ENCODE peak calls at places on chromosomes 13 and 19, in ten cellular contexts. One of them, this sample, is unnamed. For H3K36me3, the result is how much of the 10 kb centered on the place peaks cover.

GRCh38 chr19:1627194-1627593 is 21.9 kb upstream of the UQCR11 start:
- DNase-seq in aorta: no peak
- DNase-seq in sigmoid colon: no peak
- DNase-seq in CD8-positive, alpha-beta memory T cell: no peak
- DNase-seq in psoas muscle: peak
- DNase-seq in neuronal stem cell: no peak
- DNase-seq in tibial nerve: no peak
- DNase-seq in adrenal gland: no peak
- DNase-seq in CD8-positive, alpha-beta T cell: no peak
- DNase-seq in ascending aorta: no peak
- DNase-seq in this sample: no peak

GRCh38 chr13:36057041-36057440 is 74.1 kb downstream of the DCLK1 start:
- DNase-seq in aorta: no peak
- DNase-seq in sigmoid colon: no peak
- DNase-seq in CD8-positive, alpha-beta memory T cell: no peak
- DNase-seq in psoas muscle: no peak
- DNase-seq in neuronal stem cell: no peak
- DNase-seq in tibial nerve: no peak
- DNase-seq in adrenal gland: no peak
- DNase-seq in CD8-positive, alpha-beta T cell: no peak
- DNase-seq in ascending aorta: no peak
- DNase-seq in this sample: no peak

GRCh38 chr19:46962030-46962570 is 57.5 kb upstream of the NPAS1 start:
- DNase-seq in aorta: peak
- DNase-seq in sigmoid colon: no peak
- DNase-seq in CD8-positive, alpha-beta memory T cell: no peak
- DNase-seq in psoas muscle: no peak
- DNase-seq in neuronal stem cell: no peak
- DNase-seq in tibial nerve: no peak
- DNase-seq in adrenal gland: no peak
- DNase-seq in CD8-positive, alpha-beta T cell: no peak
- DNase-seq in ascending aorta: no peak
- DNase-seq in this sample: no peak

GRCh38 chr13:109517516-109517915 is 268.9 kb downstream of the IRS2 start:
- DNase-seq in aorta: no peak
- DNase-seq in sigmoid colon: no peak
- DNase-seq in CD8-positive, alpha-beta memory T cell: no peak
- DNase-seq in psoas muscle: no peak
- DNase-seq in neuronal stem cell: no peak
- DNase-seq in tibial nerve: no peak
- DNase-seq in adrenal gland: no peak
- DNase-seq in CD8-positive, alpha-beta T cell: no peak
- DNase-seq in ascending aorta: no peak
- DNase-seq in this sample: no peak

GRCh38 chr19:7554990-7555864 is 19.7 kb downstream of the PNPLA6 start:
- DNase-seq in aorta: peak
- DNase-seq in sigmoid colon: no peak
- DNase-seq in CD8-positive, alpha-beta memory T cell: no peak
- DNase-seq in psoas muscle: peak
- DNase-seq in neuronal stem cell: no peak
- DNase-seq in tibial nerve: no peak
- DNase-seq in adrenal gland: no peak
- DNase-seq in CD8-positive, alpha-beta T cell: no peak
- DNase-seq in ascending aorta: no peak
- DNase-seq in this sample: no peak

GRCh38 chr19:29671393-29672076 is 6.3 kb downstream of the PLEKHF1 start:
- DNase-seq in aorta: peak
- DNase-seq in sigmoid colon: peak
- DNase-seq in CD8-positive, alpha-beta memory T cell: peak
- DNase-seq in psoas muscle: peak
- DNase-seq in neuronal stem cell: no peak
- DNase-seq in tibial nerve: no peak
- DNase-seq in adrenal gland: no peak
- DNase-seq in CD8-positive, alpha-beta T cell: peak
- DNase-seq in ascending aorta: no peak
- DNase-seq in this sample: peak

GRCh38 chr19:46383846-46384245 is 29.5 kb downstream of the CCDC8 start:
- DNase-seq in aorta: no peak
- DNase-seq in sigmoid colon: peak
- DNase-seq in CD8-positive, alpha-beta memory T cell: no peak
- DNase-seq in psoas muscle: no peak
- DNase-seq in neuronal stem cell: no peak
- DNase-seq in tibial nerve: no peak
- DNase-seq in adrenal gland: peak
- DNase-seq in CD8-positive, alpha-beta T cell: no peak
- DNase-seq in ascending aorta: no peak
- DNase-seq in this sample: no peak

GRCh38 chr13:95075506-95075905 is 225.7 kb downstream of the ABCC4 start:
- DNase-seq in aorta: no peak
- DNase-seq in sigmoid colon: no peak
- DNase-seq in CD8-positive, alpha-beta memory T cell: no peak
- DNase-seq in psoas muscle: no peak
- DNase-seq in neuronal stem cell: no peak
- DNase-seq in tibial nerve: no peak
- DNase-seq in adrenal gland: no peak
- DNase-seq in CD8-positive, alpha-beta T cell: no peak
- DNase-seq in ascending aorta: no peak
- DNase-seq in this sample: no peak

GRCh38 chr13:27954406-27954851 is 14.7 kb downstream of the CDX2 start:
- DNase-seq in aorta: no peak
- DNase-seq in sigmoid colon: no peak
- DNase-seq in CD8-positive, alpha-beta memory T cell: no peak
- DNase-seq in psoas muscle: no peak
- DNase-seq in neuronal stem cell: no peak
- DNase-seq in tibial nerve: no peak
- DNase-seq in adrenal gland: peak
- DNase-seq in CD8-positive, alpha-beta T cell: no peak
- DNase-seq in ascending aorta: no peak
- DNase-seq in this sample: no peak

GRCh38 chr19:13086341-13086740 is 16.3 kb downstream of the LYL1 start:
- DNase-seq in aorta: no peak
- DNase-seq in sigmoid colon: no peak
- DNase-seq in CD8-positive, alpha-beta memory T cell: no peak
- DNase-seq in psoas muscle: no peak
- DNase-seq in neuronal stem cell: no peak
- DNase-seq in tibial nerve: no peak
- DNase-seq in adrenal gland: no peak
- DNase-seq in CD8-positive, alpha-beta T cell: no peak
- DNase-seq in ascending aorta: no peak
- DNase-seq in this sample: no peak

GRCh38 chr19:18776736-18777135 is 14.4 kb downstream of the COMP start:
- DNase-seq in aorta: no peak
- DNase-seq in sigmoid colon: no peak
- DNase-seq in CD8-positive, alpha-beta memory T cell: no peak
- DNase-seq in psoas muscle: peak
- DNase-seq in neuronal stem cell: no peak
- DNase-seq in tibial nerve: no peak
- DNase-seq in adrenal gland: no peak
- DNase-seq in CD8-positive, alpha-beta T cell: no peak
- DNase-seq in ascending aorta: no peak
- DNase-seq in this sample: no peak

GRCh38 chr13:79646880-79647279 is 165.9 kb downstream of the NDFIP2 start:
- DNase-seq in aorta: no peak
- DNase-seq in sigmoid colon: no peak
- DNase-seq in CD8-positive, alpha-beta memory T cell: no peak
- DNase-seq in psoas muscle: no peak
- DNase-seq in neuronal stem cell: no peak
- DNase-seq in tibial nerve: no peak
- DNase-seq in adrenal gland: no peak
- DNase-seq in CD8-positive, alpha-beta T cell: no peak
- DNase-seq in ascending aorta: no peak
- DNase-seq in this sample: no peak

GRCh38 chr13:109768616-109769015 is 17.8 kb downstream of the IRS2 start:
- DNase-seq in aorta: no peak
- DNase-seq in sigmoid colon: no peak
- DNase-seq in CD8-positive, alpha-beta memory T cell: no peak
- DNase-seq in psoas muscle: no peak
- DNase-seq in neuronal stem cell: no peak
- DNase-seq in tibial nerve: no peak
- DNase-seq in adrenal gland: no peak
- DNase-seq in CD8-positive, alpha-beta T cell: no peak
- DNase-seq in ascending aorta: no peak
- DNase-seq in this sample: no peak

GRCh38 chr13:79155883-79156282 is 250.2 kb downstream of the RBM26 start:
- DNase-seq in aorta: no peak
- DNase-seq in sigmoid colon: no peak
- DNase-seq in CD8-positive, alpha-beta memory T cell: no peak
- DNase-seq in psoas muscle: no peak
- DNase-seq in neuronal stem cell: no peak
- DNase-seq in tibial nerve: no peak
- DNase-seq in adrenal gland: no peak
- DNase-seq in CD8-positive, alpha-beta T cell: no peak
- DNase-seq in ascending aorta: no peak
- DNase-seq in this sample: no peak

GRCh38 chr13:110183925-110184324 is 123.0 kb downstream of the COL4A1 start:
- DNase-seq in aorta: no peak
- DNase-seq in sigmoid colon: peak
- DNase-seq in CD8-positive, alpha-beta memory T cell: no peak
- DNase-seq in psoas muscle: no peak
- DNase-seq in neuronal stem cell: no peak
- DNase-seq in tibial nerve: no peak
- DNase-seq in adrenal gland: no peak
- DNase-seq in CD8-positive, alpha-beta T cell: no peak
- DNase-seq in ascending aorta: no peak
- DNase-seq in this sample: no peak

GRCh38 chr19:51440052-51440451 is 18.2 kb downstream of the SIGLEC8 start:
- DNase-seq in aorta: no peak
- DNase-seq in sigmoid colon: no peak
- DNase-seq in CD8-positive, alpha-beta memory T cell: no peak
- DNase-seq in psoas muscle: no peak
- DNase-seq in neuronal stem cell: no peak
- DNase-seq in tibial nerve: no peak
- DNase-seq in adrenal gland: no peak
- DNase-seq in CD8-positive, alpha-beta T cell: no peak
- DNase-seq in ascending aorta: no peak
- DNase-seq in this sample: no peak
- H3K4me3 ChIP-seq in aorta: no peak
- H3K4me3 ChIP-seq in sigmoid colon: no peak
- H3K4me3 ChIP-seq in CD8-positive, alpha-beta memory T cell: no peak
- H3K4me3 ChIP-seq in psoas muscle: no peak
- H3K4me3 ChIP-seq in neuronal stem cell: no peak
- H3K4me3 ChIP-seq in tibial nerve: no peak
- H3K4me3 ChIP-seq in adrenal gland: no peak
- H3K4me3 ChIP-seq in CD8-positive, alpha-beta T cell: no peak
- H3K4me3 ChIP-seq in ascending aorta: no peak
- H3K4me3 ChIP-seq in this sample: no peak

DNA sequence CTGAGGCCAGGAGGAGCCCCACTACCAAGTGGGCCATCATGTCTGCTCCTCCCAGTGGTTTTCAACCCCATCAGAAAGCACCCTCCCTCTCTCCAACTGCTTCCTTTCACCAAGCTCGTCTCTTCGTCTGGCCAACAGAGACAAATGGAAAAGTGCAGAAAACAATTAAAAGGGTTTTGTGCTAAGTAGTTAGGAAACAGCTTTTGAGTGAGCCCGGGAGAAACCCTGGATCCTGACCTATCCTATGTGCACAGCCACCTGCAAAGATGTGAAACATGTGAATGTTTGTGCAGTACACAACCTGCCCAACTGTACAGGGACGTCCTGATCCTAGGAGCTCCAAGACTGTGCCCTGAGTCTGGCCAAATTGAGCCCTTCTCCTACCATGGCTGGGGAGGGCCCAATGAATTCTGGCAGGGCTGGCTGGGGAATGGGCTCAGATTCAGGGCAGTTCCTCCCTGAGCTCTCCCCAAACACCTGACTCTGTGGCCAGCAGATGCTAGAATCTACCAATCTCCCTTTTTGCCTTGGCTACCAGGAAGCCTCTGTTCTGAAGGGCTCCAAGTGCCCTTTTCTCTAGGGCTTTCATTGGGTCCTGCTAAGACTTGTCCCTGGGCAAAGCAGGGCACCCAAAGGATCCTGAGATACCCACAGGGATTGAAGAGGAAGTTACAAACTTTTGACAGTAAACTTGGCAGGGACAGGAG is 7.9 kb downstream of the TLE5 start:
- DNase-seq in aorta: peak
- DNase-seq in sigmoid colon: no peak
- DNase-seq in CD8-positive, alpha-beta memory T cell: no peak
- DNase-seq in psoas muscle: no peak
- DNase-seq in neuronal stem cell: no peak
- DNase-seq in tibial nerve: no peak
- DNase-seq in adrenal gland: no peak
- DNase-seq in CD8-positive, alpha-beta T cell: no peak
- DNase-seq in ascending aorta: no peak
- DNase-seq in this sample: no peak
- H3K36me3 ChIP-seq in aorta: under half
- H3K36me3 ChIP-seq in sigmoid colon: under half
- H3K36me3 ChIP-seq in CD8-positive, alpha-beta memory T cell: under half
- H3K36me3 ChIP-seq in psoas muscle: under half
- H3K36me3 ChIP-seq in neuronal stem cell: under half
- H3K36me3 ChIP-seq in tibial nerve: under half
- H3K36me3 ChIP-seq in adrenal gland: half or more
- H3K36me3 ChIP-seq in CD8-positive, alpha-beta T cell: under half
- H3K36me3 ChIP-seq in ascending aorta: under half
- H3K36me3 ChIP-seq in this sample: under half

GRCh38 chr13:98450495-98451167 is 126.3 kb downstream of the STK24 start:
- DNase-seq in aorta: no peak
- DNase-seq in sigmoid colon: peak
- DNase-seq in CD8-positive, alpha-beta memory T cell: peak
- DNase-seq in psoas muscle: peak
- DNase-seq in neuronal stem cell: no peak
- DNase-seq in tibial nerve: no peak
- DNase-seq in adrenal gland: no peak
- DNase-seq in CD8-positive, alpha-beta T cell: peak
- DNase-seq in ascending aorta: no peak
- DNase-seq in this sample: no peak
- H3K4me3 ChIP-seq in aorta: no peak
- H3K4me3 ChIP-seq in sigmoid colon: no peak
- H3K4me3 ChIP-seq in CD8-positive, alpha-beta memory T cell: no peak
- H3K4me3 ChIP-seq in psoas muscle: no peak
- H3K4me3 ChIP-seq in neuronal stem cell: no peak
- H3K4me3 ChIP-seq in tibial nerve: no peak
- H3K4me3 ChIP-seq in adrenal gland: no peak
- H3K4me3 ChIP-seq in CD8-positive, alpha-beta T cell: no peak
- H3K4me3 ChIP-seq in ascending aorta: no peak
- H3K4me3 ChIP-seq in this sample: no peak

DNA sequence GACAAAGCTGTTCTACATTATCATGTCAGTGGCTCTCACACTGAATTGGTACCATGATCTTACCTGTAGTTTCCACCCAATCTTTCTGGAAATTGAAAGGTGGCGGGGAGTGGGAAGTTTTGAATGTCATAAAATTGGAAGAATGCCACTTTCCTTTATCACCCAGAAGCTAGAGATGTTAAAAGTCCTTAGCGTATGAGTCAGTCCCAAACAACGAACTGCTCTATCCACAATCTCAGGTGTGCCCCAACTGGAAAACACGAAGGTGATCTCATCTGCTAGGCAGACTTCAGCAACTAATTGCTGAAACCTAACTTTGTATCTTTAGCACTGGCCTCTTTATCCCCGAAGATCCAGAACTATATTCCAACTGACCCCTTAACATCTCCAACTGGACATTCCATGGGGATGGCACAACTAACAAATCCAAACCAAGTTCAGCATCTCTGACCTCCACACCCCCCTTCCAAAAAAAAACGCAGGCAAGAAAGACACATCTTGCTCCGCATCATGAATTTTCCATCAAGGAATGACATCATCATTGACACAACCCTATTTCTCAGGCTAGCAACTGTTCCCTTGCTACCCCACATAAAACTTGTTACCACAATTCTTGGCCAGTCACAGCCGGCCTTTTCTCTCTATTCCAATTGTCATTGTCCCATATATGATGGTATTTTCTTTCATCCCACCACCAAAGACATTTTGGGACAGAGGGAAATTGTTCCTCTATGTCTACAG is 175.4 kb downstream of the KLF12 start:
- DNase-seq in aorta: no peak
- DNase-seq in sigmoid colon: no peak
- DNase-seq in CD8-positive, alpha-beta memory T cell: no peak
- DNase-seq in psoas muscle: no peak
- DNase-seq in neuronal stem cell: no peak
- DNase-seq in tibial nerve: no peak
- DNase-seq in adrenal gland: no peak
- DNase-seq in CD8-positive, alpha-beta T cell: no peak
- DNase-seq in ascending aorta: no peak
- DNase-seq in this sample: no peak
- H3K36me3 ChIP-seq in aorta: under half
- H3K36me3 ChIP-seq in sigmoid colon: under half
- H3K36me3 ChIP-seq in CD8-positive, alpha-beta memory T cell: under half
- H3K36me3 ChIP-seq in psoas muscle: under half
- H3K36me3 ChIP-seq in neuronal stem cell: under half
- H3K36me3 ChIP-seq in tibial nerve: under half
- H3K36me3 ChIP-seq in adrenal gland: under half
- H3K36me3 ChIP-seq in CD8-positive, alpha-beta T cell: under half
- H3K36me3 ChIP-seq in ascending aorta: under half
- H3K36me3 ChIP-seq in this sample: under half

This sample was measured in GM06990.